ENCODE peak calls at places on chromosomes 16 and 17, in eight cellular contexts. T is adrenal gland, V is sigmoid colon, X is heart right ventricle, G is GM23338, A is lower lobe of right lung, Y is upper lobe of right lung, Q is MM.1S. H is an unnamed sample.

GRCh38 chr16:25018972-25019617 is 3.9 kb upstream of the ARHGAP17 start:
- DNase-seq in T (no peak), V (no peak), X (no peak), G (no peak), A (no peak), Y (no peak), Q (peak; percentile 58), H (no peak)

GRCh38 chr16:10927497-10928112 is 14.7 kb downstream of the DEXI start:
- DNase-seq in T (no peak), V (no peak), X (no peak), G (no peak), A (no peak), Y (peak; percentile 39), Q (no peak), H (no peak)

GRCh38 chr17:63293310-63293709 is 152.8 kb downstream of the CYB561 start:
- DNase-seq in T (no peak), V (no peak), X (no peak), G (no peak), A (no peak), Y (no peak), Q (no peak), H (no peak)

GRCh38 chr17:73064084-73064938 is 28.2 kb downstream of the SLC39A11 start:
- DNase-seq in T (peak; percentile 72), V (no peak), X (no peak), G (no peak), A (no peak), Y (no peak), Q (no peak), H (no peak)

GRCh38 chr17:79612468-79613194 is 1.8 kb upstream of the RBFOX3 start:
- DNase-seq in T (peak; percentile 53), V (peak; percentile 85), X (no peak), G (peak; percentile 94), A (no peak), Y (peak; percentile 73), Q (peak; percentile 52), H (peak; percentile 66)

GRCh38 chr17:2040219-2040827 is 1.5 kb upstream of the OVCA2 start:
- DNase-seq in T (peak; percentile 54), V (no peak), X (no peak), G (no peak), A (no peak), Y (no peak), Q (no peak), H (no peak)

GRCh38 chr16:74742051-74742481 is 32.6 kb downstream of the FA2H start:
- DNase-seq in T (no peak), V (no peak), X (no peak), G (no peak), A (no peak), Y (no peak), Q (no peak), H (peak; percentile 49)

GRCh38 chr17:18381158-18381952 is 3.8 kb downstream of the EVPLL start:
- DNase-seq in T (no peak), V (peak; percentile 49), X (no peak), G (no peak), A (no peak), Y (peak; percentile 54), Q (no peak), H (no peak)

GRCh38 chr17:80663783-80664206 is 119.2 kb downstream of the RPTOR start:
- DNase-seq in T (no peak), V (peak; percentile 88), X (no peak), G (no peak), A (peak; percentile 58), Y (no peak), Q (no peak), H (no peak)

GRCh38 chr17:80666867-80667266 is 122.2 kb downstream of the RPTOR start:
- DNase-seq in T (no peak), V (no peak), X (no peak), G (no peak), A (no peak), Y (no peak), Q (no peak), H (no peak)

GRCh38 chr17:80665792-80666191 is 121.2 kb downstream of the RPTOR start:
- DNase-seq in T (no peak), V (no peak), X (no peak), G (no peak), A (no peak), Y (no peak), Q (no peak), H (peak; percentile 12)

GRCh38 chr17:80662557-80662956 is 117.9 kb downstream of the RPTOR start:
- DNase-seq in T (no peak), V (no peak), X (no peak), G (no peak), A (no peak), Y (no peak), Q (no peak), H (no peak)

DNA sequence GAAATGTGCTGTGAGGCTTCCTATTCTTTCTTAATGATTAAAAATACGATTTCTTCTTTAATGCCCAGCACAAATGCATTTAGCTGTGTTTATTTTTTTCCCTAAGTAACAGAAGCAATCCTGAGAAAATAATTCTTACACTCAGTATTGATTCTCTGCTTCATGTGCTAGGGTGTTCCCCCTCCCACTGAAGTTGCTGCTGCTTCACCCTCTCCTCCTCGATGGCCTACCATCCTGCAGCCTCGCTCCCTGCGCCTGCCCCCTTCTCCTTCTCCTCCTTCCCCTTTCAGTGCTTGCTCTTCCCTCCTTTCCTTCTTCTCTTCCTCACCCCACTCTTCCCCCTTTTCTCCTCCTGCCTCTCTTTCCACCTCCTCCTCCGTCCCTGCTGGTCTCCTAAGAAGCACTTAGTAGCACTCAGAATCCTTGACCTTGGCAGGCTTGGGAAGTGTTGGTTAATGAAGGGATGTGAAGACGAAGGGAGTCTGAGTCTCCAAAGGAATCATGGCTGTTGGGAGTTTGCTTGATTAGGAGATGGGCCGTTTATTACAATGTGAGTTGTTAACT is 119.7 kb downstream of the RPTOR start:
- DNase-seq in T (no peak), V (no peak), X (no peak), G (no peak), A (no peak), Y (no peak), Q (no peak), H (peak; percentile 8)
- H3K4me1 ChIP-seq in T (peaks cover 9% of the 10 kb centered on the region), V (peaks cover 19% of the 10 kb centered on the region), X (no peaks in the 10 kb centered on the region), G (peaks cover 19% of the 10 kb centered on the region), A (peaks cover 21% of the 10 kb centered on the region), Y (peaks cover 21% of the 10 kb centered on the region), Q (peaks cover 6% of the 10 kb centered on the region), H (peaks cover 9% of the 10 kb centered on the region)

GRCh38 chr17:49548051-49548505 is 27.6 kb upstream of the NXPH3 start:
- DNase-seq in T (no peak), V (no peak), X (peak; percentile 52), G (no peak), A (no peak), Y (no peak), Q (no peak), H (no peak)

GRCh38 chr17:49549691-49550678 is 25.7 kb upstream of the NXPH3 start:
- DNase-seq in T (no peak), V (no peak), X (no peak), G (no peak), A (no peak), Y (peak; percentile 57), Q (no peak), H (no peak)

GRCh38 chr17:49549311-49549605 is 26.4 kb upstream of the NXPH3 start:
- DNase-seq in T (no peak), V (no peak), X (no peak), G (no peak), A (no peak), Y (no peak), Q (no peak), H (no peak)

GRCh38 chr17:49547566-49547965 is 28.1 kb upstream of the NXPH3 start:
- DNase-seq in T (no peak), V (no peak), X (no peak), G (no peak), A (no peak), Y (no peak), Q (no peak), H (no peak)

DNA sequence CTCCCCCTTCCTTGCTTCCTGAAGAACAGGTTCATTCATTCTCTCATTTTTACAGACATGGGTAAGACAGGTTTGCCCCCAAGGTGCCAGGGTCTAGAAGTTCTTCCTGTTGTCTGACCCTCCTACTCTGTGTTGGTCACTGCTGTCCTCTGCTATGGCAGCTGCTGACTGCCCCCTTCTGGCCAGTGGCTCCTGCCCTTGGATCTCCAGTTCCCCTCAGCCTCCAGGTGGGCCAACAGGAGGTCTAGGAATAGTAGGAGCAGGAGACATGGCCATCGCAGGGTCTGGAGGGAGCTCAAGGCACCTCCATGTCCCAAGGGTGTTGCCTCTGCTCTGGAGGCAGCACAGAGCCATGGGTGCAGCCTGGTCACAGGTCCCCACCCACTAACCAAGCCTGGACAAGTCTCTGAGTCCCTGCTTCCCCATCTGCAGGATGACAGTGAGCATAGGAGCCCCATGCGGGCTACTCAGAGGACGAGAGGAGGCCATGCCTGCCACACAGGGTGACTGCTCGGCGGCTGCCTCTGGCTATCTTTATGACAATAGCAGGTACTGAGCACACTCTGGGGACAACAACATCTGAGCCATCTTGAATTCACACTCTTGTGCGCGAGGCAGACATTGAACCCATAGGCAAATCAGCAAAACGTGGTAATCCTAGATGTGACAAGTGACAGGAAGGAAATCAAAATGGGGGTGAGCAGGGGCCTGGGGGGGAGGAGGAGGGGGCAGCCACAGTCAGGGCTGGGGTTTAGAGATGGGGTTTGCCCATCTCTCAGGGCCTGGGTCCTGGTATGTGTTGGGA is 27.0 kb upstream of the NXPH3 start:
- DNase-seq in T (peak; percentile 66), V (no peak), X (peak; percentile 64), G (peak; percentile 73), A (no peak), Y (peak; percentile 69), Q (no peak), H (peak; percentile 52)
- TF ChIP-seq CTCF in T (peak; percentile 43), V (no peak), X (peak; percentile 70), G (peak; percentile 93), A (peak; percentile 54), Y (peak; percentile 53), Q (peak; percentile 39), H (no peak)

DNA sequence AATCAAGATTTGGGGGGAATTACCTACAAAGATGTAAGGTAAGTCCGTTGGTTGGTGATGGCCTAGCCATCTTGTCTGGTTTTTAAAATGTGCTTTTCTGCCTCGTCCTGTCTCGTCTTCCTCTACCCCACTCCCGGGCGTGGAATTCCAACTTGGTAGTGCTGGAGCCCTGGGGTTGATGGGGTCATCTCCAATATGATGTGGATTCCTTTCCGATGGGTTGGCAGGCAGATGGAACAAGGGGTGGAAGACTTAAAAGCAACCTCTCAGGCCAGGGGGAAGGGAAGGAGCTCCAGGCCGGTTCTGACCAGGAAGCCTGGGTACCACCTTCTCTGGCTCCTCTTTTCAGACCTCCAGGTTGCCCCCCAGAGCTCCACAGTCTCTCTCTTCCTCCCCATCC is 5.0 kb upstream of the HOXB2 start:
- DNase-seq in T (no peak), V (peak; percentile 56), X (no peak), G (no peak), A (no peak), Y (no peak), Q (no peak), H (no peak)
- H3K36me3 ChIP-seq in T (no peaks in the 10 kb centered on the region), V (peaks cover 10% of the 10 kb centered on the region), X (no peaks in the 10 kb centered on the region), G (no peaks in the 10 kb centered on the region), A (no peaks in the 10 kb centered on the region), Y (no peaks in the 10 kb centered on the region), Q (no peaks in the 10 kb centered on the region), H (no peaks in the 10 kb centered on the region)

GRCh38 chr17:59848778-59849177 is 44.0 kb downstream of the TUBD1 start:
- DNase-seq in T (peak; percentile 71), V (peak; percentile 91), X (peak; percentile 50), G (no peak), A (peak; percentile 90), Y (peak; percentile 92), Q (peak; percentile 49), H (peak; percentile 78)

GRCh38 chr17:59845595-59846390 is 47.0 kb downstream of the TUBD1 start:
- DNase-seq in T (peak; percentile 65), V (peak; percentile 69), X (no peak), G (peak; percentile 54), A (peak; percentile 55), Y (no peak), Q (peak; percentile 85), H (peak; percentile 63)

GRCh38 chr17:59846391-59847165 is 46.2 kb downstream of the TUBD1 start:
- DNase-seq in T (peak; percentile 57), V (peak; percentile 95), X (no peak), G (peak; percentile 62), A (no peak), Y (peak; percentile 71), Q (peak; percentile 84), H (peak; percentile 58)

GRCh38 chr17:59844884-59845594 is 47.7 kb downstream of the TUBD1 start:
- DNase-seq in T (peak; percentile 53), V (peak; percentile 47), X (no peak), G (no peak), A (no peak), Y (no peak), Q (no peak), H (no peak)

GRCh38 chr17:59848385-59848668 is 44.4 kb downstream of the TUBD1 start:
- DNase-seq in T (peak; percentile 50), V (no peak), X (no peak), G (no peak), A (no peak), Y (no peak), Q (no peak), H (no peak)
- H3K4me1 ChIP-seq in T (peaks cover 54% of the 10 kb centered on the region), V (peaks cover 65% of the 10 kb centered on the region), X (peaks cover 47% of the 10 kb centered on the region), G (peaks cover 17% of the 10 kb centered on the region), A (peaks cover 81% of the 10 kb centered on the region), Y (peaks cover 78% of the 10 kb centered on the region), Q (peaks cover 35% of the 10 kb centered on the region), H (peaks cover 84% of the 10 kb centered on the region)

H was measured in mucosa of descending colon.